ENCODE peak calls at places on chromosomes 5 and 9, in five cellular contexts. One of them, this sample, is unnamed.

GRCh38 chr5:55593115-55593472 is 58.3 kb upstream of the PLPP1 start:
- DNase-seq in Peyer's patch: no peak
- DNase-seq in GM12892: no peak
- DNase-seq in IMR-90: no peak
- DNase-seq in prostate gland: peak; percentile 67
- DNase-seq in this sample: no peak

GRCh38 chr5:106880656-106881055 is 790.1 kb downstream of the EFNA5 start:
- DNase-seq in prostate gland: no peak
- DNase-seq in GM12892: no peak
- DNase-seq in Peyer's patch: no peak
- DNase-seq in IMR-90: no peak
- DNase-seq in this sample: no peak

GRCh38 chr9:93592389-93593021 is 16.1 kb downstream of the PHF2 start:
- DNase-seq in prostate gland: no peak
- DNase-seq in GM12892: no peak
- DNase-seq in Peyer's patch: no peak
- DNase-seq in IMR-90: no peak
- DNase-seq in this sample: peak; percentile 72

GRCh38 chr5:112228672-112229071 is 190.4 kb downstream of the EPB41L4A start:
- DNase-seq in GM12892: no peak
- DNase-seq in IMR-90: peak; percentile 2
- DNase-seq in prostate gland: peak; percentile 87
- DNase-seq in Peyer's patch: peak; percentile 70
- DNase-seq in this sample: peak; percentile 25

GRCh38 chr9:98142182-98142924 is 23.3 kb upstream of the TRIM14 start:
- DNase-seq in IMR-90: no peak
- DNase-seq in GM12892: no peak
- DNase-seq in prostate gland: peak; percentile 50
- DNase-seq in Peyer's patch: peak; percentile 93
- DNase-seq in this sample: no peak

GRCh38 chr5:179870403-179870903 is 11.8 kb upstream of the MRNIP start:
- DNase-seq in IMR-90: peak; percentile 52
- DNase-seq in GM12892: no peak
- DNase-seq in prostate gland: no peak
- DNase-seq in Peyer's patch: peak; percentile 50
- DNase-seq in this sample: no peak

GRCh38 chr5:21263361-21263760 is 1275.4 kb upstream of the CDH18 start:
- DNase-seq in Peyer's patch: no peak
- DNase-seq in GM12892: no peak
- DNase-seq in IMR-90: no peak
- DNase-seq in prostate gland: no peak
- DNase-seq in this sample: no peak

GRCh38 chr9:108049026-108049591 is 559.5 kb upstream of the KLF4 start:
- DNase-seq in IMR-90: peak; percentile 97
- DNase-seq in GM12892: no peak
- DNase-seq in prostate gland: peak; percentile 13
- DNase-seq in Peyer's patch: no peak
- DNase-seq in this sample: no peak

GRCh38 chr5:164202338-164202737 is 696.9 kb downstream of the MAT2B start:
- DNase-seq in IMR-90: peak; percentile 64
- DNase-seq in GM12892: no peak
- DNase-seq in prostate gland: no peak
- DNase-seq in Peyer's patch: no peak
- DNase-seq in this sample: no peak

GRCh38 chr9:117414220-117414905 is 494 bp downstream of the ASTN2 start:
- DNase-seq in GM12892: peak; percentile 25
- DNase-seq in IMR-90: no peak
- DNase-seq in prostate gland: peak; percentile 21
- DNase-seq in Peyer's patch: no peak
- DNase-seq in this sample: no peak

GRCh38 chr9:114774504-114774903 is 31.3 kb downstream of the TNFSF15 start:
- DNase-seq in prostate gland: no peak
- DNase-seq in GM12892: no peak
- DNase-seq in IMR-90: no peak
- DNase-seq in Peyer's patch: no peak
- DNase-seq in this sample: no peak

GRCh38 chr5:148542812-148543211 is 111.5 kb downstream of the HTR4 start:
- DNase-seq in Peyer's patch: no peak
- DNase-seq in IMR-90: peak; percentile 4
- DNase-seq in GM12892: no peak
- DNase-seq in prostate gland: no peak
- DNase-seq in this sample: no peak

GRCh38 chr5:141484499-141485304 is at the start of gene PCDHGC4:
- DNase-seq in IMR-90: no peak
- DNase-seq in GM12892: no peak
- DNase-seq in Peyer's patch: no peak
- DNase-seq in prostate gland: no peak
- DNase-seq in this sample: no peak

GRCh38 chr5:143248822-143249579 is 154.5 kb downstream of the NR3C1 start:
- DNase-seq in GM12892: no peak
- DNase-seq in IMR-90: peak; percentile 91
- DNase-seq in Peyer's patch: no peak
- DNase-seq in prostate gland: no peak
- DNase-seq in this sample: no peak

GRCh38 chr5:169020102-169020501 is 280.8 kb downstream of the SLIT3 start:
- DNase-seq in Peyer's patch: no peak
- DNase-seq in IMR-90: no peak
- DNase-seq in GM12892: no peak
- DNase-seq in prostate gland: no peak
- DNase-seq in this sample: no peak

GRCh38 chr5:174760721-174761120 is 36.3 kb downstream of the MSX2 start:
- DNase-seq in IMR-90: no peak
- DNase-seq in Peyer's patch: no peak
- DNase-seq in prostate gland: no peak
- DNase-seq in GM12892: no peak
- DNase-seq in this sample: no peak

GRCh38 chr5:113514263-113514590 is 733 bp downstream of the YTHDC2 start:
- DNase-seq in GM12892: no peak
- DNase-seq in IMR-90: no peak
- DNase-seq in Peyer's patch: no peak
- DNase-seq in prostate gland: no peak
- DNase-seq in this sample: no peak

GRCh38 chr5:135491038-135491551 is 38.9 kb upstream of the TIFAB start:
- DNase-seq in IMR-90: no peak
- DNase-seq in prostate gland: no peak
- DNase-seq in Peyer's patch: no peak
- DNase-seq in GM12892: no peak
- DNase-seq in this sample: no peak

GRCh38 chr9:131382850-131383729 is 10.8 kb upstream of the PRRC2B start:
- DNase-seq in IMR-90: peak; percentile 92
- DNase-seq in prostate gland: peak; percentile 69
- DNase-seq in GM12892: no peak
- DNase-seq in Peyer's patch: no peak
- DNase-seq in this sample: no peak

GRCh38 chr9:137975527-137975913 is 97.9 kb downstream of the CACNA1B start:
- DNase-seq in IMR-90: no peak
- DNase-seq in prostate gland: no peak
- DNase-seq in Peyer's patch: no peak
- DNase-seq in GM12892: no peak
- DNase-seq in this sample: no peak

GRCh38 chr5:102295534-102296228 is 403 bp downstream of the SLCO4C1 start:
- DNase-seq in GM12892: peak; percentile 3
- DNase-seq in Peyer's patch: no peak
- DNase-seq in IMR-90: no peak
- DNase-seq in prostate gland: no peak
- DNase-seq in this sample: no peak

GRCh38 chr5:63860379-63860778 is 101.9 kb downstream of the HTR1A start:
- DNase-seq in Peyer's patch: no peak
- DNase-seq in GM12892: no peak
- DNase-seq in prostate gland: no peak
- DNase-seq in IMR-90: no peak
- DNase-seq in this sample: no peak

GRCh38 chr5:43659075-43659474 is 56.1 kb downstream of the NNT start:
- DNase-seq in prostate gland: no peak
- DNase-seq in IMR-90: no peak
- DNase-seq in GM12892: no peak
- DNase-seq in Peyer's patch: no peak
- DNase-seq in this sample: no peak

GRCh38 chr9:120571443-120572257 is 8.3 kb downstream of the CDK5RAP2 start:
- DNase-seq in IMR-90: peak; percentile 85
- DNase-seq in prostate gland: peak; percentile 89
- DNase-seq in GM12892: no peak
- DNase-seq in Peyer's patch: no peak
- DNase-seq in this sample: peak; percentile 39

GRCh38 chr9:15308511-15308910 is 1.5 kb upstream of the TTC39B start:
- DNase-seq in IMR-90: peak; percentile 85
- DNase-seq in prostate gland: no peak
- DNase-seq in Peyer's patch: no peak
- DNase-seq in GM12892: no peak
- DNase-seq in this sample: no peak

GRCh38 chr9:15307523-15307841 is 466 bp upstream of the TTC39B start:
- DNase-seq in IMR-90: no peak
- DNase-seq in prostate gland: no peak
- DNase-seq in GM12892: no peak
- DNase-seq in Peyer's patch: no peak
- DNase-seq in this sample: no peak

GRCh38 chr9:15304620-15305019 is 2.4 kb downstream of the TTC39B start:
- DNase-seq in GM12892: no peak
- DNase-seq in prostate gland: no peak
- DNase-seq in IMR-90: no peak
- DNase-seq in Peyer's patch: no peak
- DNase-seq in this sample: no peak

GRCh38 chr9:15306068-15306756 is 804 bp downstream of the TTC39B start:
- DNase-seq in prostate gland: peak; percentile 78
- DNase-seq in Peyer's patch: peak; percentile 82
- DNase-seq in GM12892: no peak
- DNase-seq in IMR-90: peak; percentile 56
- DNase-seq in this sample: peak; percentile 93

DNA sequence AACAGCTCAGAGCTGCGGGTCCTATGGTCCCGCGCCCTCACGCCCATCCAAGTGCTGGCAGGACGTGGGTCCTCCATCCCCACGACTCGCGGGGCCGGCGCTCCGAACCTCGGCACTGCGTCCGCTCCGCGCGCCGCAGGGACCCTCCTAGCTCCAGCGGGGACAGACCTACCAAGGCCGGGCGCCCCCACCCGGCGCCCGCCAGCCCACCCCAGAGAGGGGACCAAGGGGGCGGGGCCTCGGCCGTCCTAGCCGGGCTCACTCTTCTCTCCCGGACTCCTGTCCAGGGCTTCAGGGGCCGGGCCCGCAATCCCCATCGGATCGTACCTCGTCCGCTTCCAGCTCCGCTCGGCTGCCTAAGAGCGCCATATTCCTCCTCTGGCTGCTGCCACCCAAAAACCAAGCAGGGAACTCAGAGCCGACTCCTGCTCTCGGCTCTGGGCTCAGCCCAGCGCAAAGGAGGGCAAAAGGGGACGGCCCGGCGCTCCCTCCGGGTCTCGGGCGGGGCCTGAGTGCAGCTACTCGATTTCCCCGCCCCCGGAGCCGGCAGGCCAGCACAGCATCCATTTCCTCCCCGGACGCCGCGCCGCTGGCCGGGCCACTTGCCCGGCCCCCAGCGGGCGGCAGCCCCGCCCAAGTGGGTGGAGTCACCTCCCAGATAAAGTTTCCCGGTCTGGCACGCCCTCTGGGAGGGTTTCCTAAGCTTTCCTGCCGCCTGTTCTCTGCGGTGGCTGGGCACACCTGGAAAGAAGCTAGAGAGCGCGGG is at the start of gene TTC39B:
- DNase-seq in IMR-90: peak; percentile 87
- DNase-seq in Peyer's patch: peak; percentile 97
- DNase-seq in GM12892: peak; percentile 71
- DNase-seq in prostate gland: peak; percentile 92
- DNase-seq in this sample: peak; percentile 98
- TF ChIP-seq POLR2A in IMR-90: peak; percentile 57
- TF ChIP-seq POLR2A in Peyer's patch: peak; percentile 92
- TF ChIP-seq POLR2A in GM12892: no peak
- TF ChIP-seq POLR2A in prostate gland: peak; percentile 77
- TF ChIP-seq POLR2A in this sample: peak; percentile 34

GRCh38 chr5:1484416-1485319 is 39.1 kb downstream of the LPCAT1 start:
- DNase-seq in prostate gland: no peak
- DNase-seq in Peyer's patch: no peak
- DNase-seq in GM12892: peak; percentile 68
- DNase-seq in IMR-90: no peak
- DNase-seq in this sample: no peak
- TF ChIP-seq POLR2A in prostate gland: no peak
- TF ChIP-seq POLR2A in Peyer's patch: no peak
- TF ChIP-seq POLR2A in GM12892: peak; percentile 82
- TF ChIP-seq POLR2A in IMR-90: no peak
- TF ChIP-seq POLR2A in this sample: no peak

DNA sequence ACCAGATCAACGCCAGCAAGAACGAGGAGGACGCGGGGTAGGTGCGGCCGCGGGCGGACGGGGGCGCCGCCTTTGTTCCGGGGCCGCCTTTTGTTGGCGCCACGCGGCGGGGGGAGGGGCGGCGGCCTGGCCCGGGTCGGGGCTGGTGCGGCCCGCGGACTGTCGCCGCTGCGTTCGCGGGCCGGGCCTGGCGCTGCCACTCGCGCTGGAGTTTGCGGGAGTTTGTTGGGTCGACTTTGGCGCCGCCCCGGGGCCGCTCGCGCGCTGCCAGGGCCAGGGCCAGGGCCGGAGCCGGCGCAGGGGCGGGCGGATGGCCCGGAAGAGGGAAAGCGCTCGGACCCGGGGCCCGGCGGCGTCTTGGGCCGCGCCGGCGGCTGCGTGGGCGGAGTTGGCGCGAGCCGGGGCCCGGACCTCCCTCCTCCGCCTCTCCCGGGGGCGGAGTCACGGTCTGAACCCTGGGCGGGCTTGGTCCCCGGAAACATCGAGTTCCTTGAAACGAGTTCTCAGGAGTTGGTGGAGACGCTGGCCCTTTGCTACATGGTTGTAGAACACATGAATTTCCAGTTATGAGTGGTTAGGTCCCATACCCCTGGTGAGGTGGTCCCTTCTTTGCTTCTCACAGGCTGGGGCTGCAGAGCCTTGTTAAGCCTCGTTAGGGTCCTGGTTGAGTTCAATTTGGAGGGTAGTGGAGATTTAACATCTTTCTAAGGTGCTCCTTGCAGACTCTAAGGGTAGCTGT is 846 bp downstream of the HNRNPAB start:
- DNase-seq in IMR-90: peak; percentile 62
- DNase-seq in Peyer's patch: peak; percentile 92
- DNase-seq in prostate gland: peak; percentile 75
- DNase-seq in GM12892: peak; percentile 89
- DNase-seq in this sample: peak; percentile 96
- TF ChIP-seq POLR2A in IMR-90: no peak
- TF ChIP-seq POLR2A in Peyer's patch: peak; percentile 68
- TF ChIP-seq POLR2A in prostate gland: no peak
- TF ChIP-seq POLR2A in GM12892: no peak
- TF ChIP-seq POLR2A in this sample: no peak

DNA sequence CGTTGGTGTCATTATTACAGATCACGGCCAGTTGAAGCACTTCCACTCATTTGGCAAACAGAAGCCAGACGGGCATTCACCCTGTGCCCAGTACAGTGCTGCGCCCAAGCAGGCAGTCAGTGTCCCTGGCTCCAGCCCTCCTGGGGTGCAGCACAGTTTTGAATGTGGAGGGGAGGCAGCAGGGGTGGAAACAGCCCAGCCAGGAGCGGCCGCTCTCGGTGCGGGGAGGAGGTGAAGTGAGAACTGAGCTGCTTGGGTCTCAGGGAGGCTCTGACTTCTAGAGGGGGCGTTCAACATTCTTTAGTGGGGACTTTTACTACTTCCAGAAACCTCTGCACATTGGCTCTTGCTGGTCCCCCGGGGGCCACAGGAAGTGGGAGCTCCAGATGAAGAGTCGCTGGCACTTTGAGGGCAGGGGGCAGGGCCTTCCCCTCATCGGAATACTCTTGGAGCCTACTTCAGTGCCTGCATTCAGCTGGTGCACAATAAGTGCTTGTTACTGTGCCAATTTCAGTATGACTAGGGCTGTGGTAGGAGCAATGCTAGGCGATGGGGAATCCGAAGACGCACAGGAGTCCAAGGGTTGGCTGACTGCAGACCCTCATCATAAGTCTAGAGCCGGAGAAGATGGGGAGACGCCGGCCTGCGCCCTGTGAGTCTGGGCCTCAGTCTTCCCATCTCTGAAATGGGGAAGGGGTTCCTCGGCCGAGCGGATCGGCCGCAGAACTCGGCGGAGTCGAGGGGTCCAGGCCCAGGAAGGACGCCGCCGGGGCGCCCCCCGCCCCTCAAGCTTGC is 482 bp upstream of the NEK6 start:
- DNase-seq in GM12892: no peak
- DNase-seq in Peyer's patch: peak; percentile 45
- DNase-seq in prostate gland: no peak
- DNase-seq in IMR-90: no peak
- DNase-seq in this sample: no peak
- TF ChIP-seq POLR2A in GM12892: peak; percentile 70
- TF ChIP-seq POLR2A in Peyer's patch: no peak
- TF ChIP-seq POLR2A in prostate gland: no peak
- TF ChIP-seq POLR2A in IMR-90: peak; percentile 10
- TF ChIP-seq POLR2A in this sample: no peak

This sample was measured in lower leg skin.